ENCODE peak calls at places on chromosomes 13 and 19, in ten cellular contexts. One of them, this sample, is unnamed.

GRCh38 chr13:105920375-105920774 is 615.1 kb downstream of the EFNB2 start:
- DNase-seq in lower leg skin: no peak
- DNase-seq in ascending aorta: no peak
- DNase-seq in tibial nerve: no peak
- DNase-seq in AG04450: no peak
- DNase-seq in heart right ventricle: no peak
- DNase-seq in mammary epithelial cell: peak
- DNase-seq in stomach: no peak
- DNase-seq in BJ: no peak
- DNase-seq in neural progenitor cell: peak
- DNase-seq in this sample: no peak

GRCh38 chr13:19329365-19329764 is 147.7 kb upstream of the TUBA3C start:
- DNase-seq in heart right ventricle: no peak
- DNase-seq in tibial nerve: no peak
- DNase-seq in neural progenitor cell: no peak
- DNase-seq in stomach: no peak
- DNase-seq in ascending aorta: no peak
- DNase-seq in lower leg skin: no peak
- DNase-seq in AG04450: no peak
- DNase-seq in mammary epithelial cell: no peak
- DNase-seq in BJ: no peak
- DNase-seq in this sample: no peak

GRCh38 chr13:21086929-21087328 is 25.5 kb upstream of the LATS2 start:
- DNase-seq in heart right ventricle: no peak
- DNase-seq in neural progenitor cell: no peak
- DNase-seq in mammary epithelial cell: no peak
- DNase-seq in tibial nerve: no peak
- DNase-seq in stomach: no peak
- DNase-seq in BJ: no peak
- DNase-seq in ascending aorta: no peak
- DNase-seq in AG04450: no peak
- DNase-seq in lower leg skin: no peak
- DNase-seq in this sample: no peak

GRCh38 chr13:30751183-30751933 is 16.0 kb downstream of the ALOX5AP start:
- DNase-seq in tibial nerve: no peak
- DNase-seq in neural progenitor cell: no peak
- DNase-seq in lower leg skin: no peak
- DNase-seq in mammary epithelial cell: no peak
- DNase-seq in stomach: no peak
- DNase-seq in AG04450: no peak
- DNase-seq in ascending aorta: no peak
- DNase-seq in heart right ventricle: no peak
- DNase-seq in BJ: no peak
- DNase-seq in this sample: no peak

GRCh38 chr19:51830263-51830662 is 35.3 kb downstream of the FPR3 start:
- DNase-seq in lower leg skin: no peak
- DNase-seq in neural progenitor cell: no peak
- DNase-seq in mammary epithelial cell: peak
- DNase-seq in tibial nerve: no peak
- DNase-seq in stomach: no peak
- DNase-seq in heart right ventricle: no peak
- DNase-seq in ascending aorta: no peak
- DNase-seq in BJ: no peak
- DNase-seq in AG04450: no peak
- DNase-seq in this sample: no peak

GRCh38 chr13:21289475-21289874 is 113.0 kb downstream of the MRPL57 start:
- DNase-seq in tibial nerve: no peak
- DNase-seq in heart right ventricle: no peak
- DNase-seq in AG04450: no peak
- DNase-seq in mammary epithelial cell: no peak
- DNase-seq in BJ: no peak
- DNase-seq in ascending aorta: no peak
- DNase-seq in neural progenitor cell: no peak
- DNase-seq in stomach: no peak
- DNase-seq in lower leg skin: no peak
- DNase-seq in this sample: no peak

GRCh38 chr19:45524575-45525129 is 17.4 kb downstream of the VASP start:
- DNase-seq in BJ: no peak
- DNase-seq in lower leg skin: no peak
- DNase-seq in heart right ventricle: peak
- DNase-seq in stomach: no peak
- DNase-seq in AG04450: no peak
- DNase-seq in neural progenitor cell: no peak
- DNase-seq in mammary epithelial cell: no peak
- DNase-seq in ascending aorta: no peak
- DNase-seq in tibial nerve: no peak
- DNase-seq in this sample: no peak

GRCh38 chr13:95588134-95588533 is 35.6 kb downstream of the CLDN10 start:
- DNase-seq in ascending aorta: no peak
- DNase-seq in heart right ventricle: no peak
- DNase-seq in stomach: no peak
- DNase-seq in mammary epithelial cell: peak
- DNase-seq in BJ: no peak
- DNase-seq in neural progenitor cell: no peak
- DNase-seq in AG04450: no peak
- DNase-seq in tibial nerve: no peak
- DNase-seq in lower leg skin: no peak
- DNase-seq in this sample: no peak

GRCh38 chr19:33373701-33374405 is at the start of gene CEBPG:
- DNase-seq in AG04450: no peak
- DNase-seq in neural progenitor cell: peak
- DNase-seq in ascending aorta: no peak
- DNase-seq in lower leg skin: no peak
- DNase-seq in heart right ventricle: peak
- DNase-seq in BJ: no peak
- DNase-seq in stomach: peak
- DNase-seq in mammary epithelial cell: peak
- DNase-seq in tibial nerve: no peak
- DNase-seq in this sample: no peak

GRCh38 chr19:38557205-38557799 is 60.5 kb downstream of the MAP4K1 start:
- DNase-seq in tibial nerve: no peak
- DNase-seq in ascending aorta: no peak
- DNase-seq in BJ: no peak
- DNase-seq in AG04450: no peak
- DNase-seq in lower leg skin: no peak
- DNase-seq in stomach: peak
- DNase-seq in heart right ventricle: no peak
- DNase-seq in neural progenitor cell: no peak
- DNase-seq in mammary epithelial cell: no peak
- DNase-seq in this sample: no peak

GRCh38 chr13:37905736-37906135 is 36.2 kb upstream of the TRPC4 start:
- DNase-seq in tibial nerve: no peak
- DNase-seq in ascending aorta: no peak
- DNase-seq in neural progenitor cell: no peak
- DNase-seq in heart right ventricle: no peak
- DNase-seq in AG04450: no peak
- DNase-seq in BJ: no peak
- DNase-seq in stomach: no peak
- DNase-seq in mammary epithelial cell: no peak
- DNase-seq in lower leg skin: no peak
- DNase-seq in this sample: no peak

GRCh38 chr13:47962237-47962636 is 38.8 kb downstream of the SUCLA2 start:
- DNase-seq in mammary epithelial cell: no peak
- DNase-seq in lower leg skin: no peak
- DNase-seq in BJ: no peak
- DNase-seq in heart right ventricle: no peak
- DNase-seq in neural progenitor cell: no peak
- DNase-seq in ascending aorta: no peak
- DNase-seq in stomach: no peak
- DNase-seq in tibial nerve: no peak
- DNase-seq in AG04450: no peak
- DNase-seq in this sample: no peak

GRCh38 chr13:47959468-47960088 is 41.5 kb downstream of the SUCLA2 start:
- DNase-seq in AG04450: no peak
- DNase-seq in mammary epithelial cell: peak
- DNase-seq in stomach: no peak
- DNase-seq in ascending aorta: no peak
- DNase-seq in heart right ventricle: no peak
- DNase-seq in BJ: no peak
- DNase-seq in lower leg skin: no peak
- DNase-seq in neural progenitor cell: no peak
- DNase-seq in tibial nerve: no peak
- DNase-seq in this sample: no peak

GRCh38 chr13:47964863-47965262 is 36.2 kb downstream of the SUCLA2 start:
- DNase-seq in BJ: no peak
- DNase-seq in ascending aorta: no peak
- DNase-seq in mammary epithelial cell: no peak
- DNase-seq in heart right ventricle: no peak
- DNase-seq in tibial nerve: no peak
- DNase-seq in stomach: no peak
- DNase-seq in AG04450: no peak
- DNase-seq in neural progenitor cell: no peak
- DNase-seq in lower leg skin: no peak
- DNase-seq in this sample: no peak
- H3K4me3 ChIP-seq in BJ: no peak
- H3K4me3 ChIP-seq in ascending aorta: no peak
- H3K4me3 ChIP-seq in mammary epithelial cell: no peak
- H3K4me3 ChIP-seq in heart right ventricle: no peak
- H3K4me3 ChIP-seq in tibial nerve: no peak
- H3K4me3 ChIP-seq in stomach: no peak
- H3K4me3 ChIP-seq in AG04450: no peak
- H3K4me3 ChIP-seq in neural progenitor cell: no peak
- H3K4me3 ChIP-seq in lower leg skin: no peak
- H3K4me3 ChIP-seq in this sample: no peak

DNA sequence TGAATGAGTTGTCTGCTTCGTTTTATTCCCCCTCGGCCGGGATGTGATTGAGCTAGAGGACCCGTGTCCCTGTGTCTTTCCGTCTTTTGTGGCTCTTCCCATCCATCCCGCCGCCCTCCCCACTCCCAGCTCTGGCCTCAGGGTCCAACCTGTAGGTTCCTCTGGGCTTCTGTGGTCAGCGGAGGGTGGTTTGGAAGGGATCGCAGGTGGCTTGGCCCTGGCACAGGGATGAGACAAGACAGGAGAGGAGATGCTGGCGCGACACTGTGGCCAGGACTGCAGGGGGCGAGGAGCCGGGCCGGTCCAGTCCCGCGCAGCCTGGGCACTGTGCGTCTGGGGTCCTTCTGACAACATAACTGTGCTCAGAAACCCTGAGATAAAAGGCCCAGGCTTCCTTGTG is 2.0 kb downstream of the EVI5L start:
- DNase-seq in ascending aorta: no peak
- DNase-seq in BJ: no peak
- DNase-seq in tibial nerve: no peak
- DNase-seq in heart right ventricle: no peak
- DNase-seq in mammary epithelial cell: no peak
- DNase-seq in lower leg skin: no peak
- DNase-seq in AG04450: no peak
- DNase-seq in neural progenitor cell: no peak
- DNase-seq in stomach: no peak
- DNase-seq in this sample: no peak
- H3K4me3 ChIP-seq in ascending aorta: no peak
- H3K4me3 ChIP-seq in BJ: no peak
- H3K4me3 ChIP-seq in tibial nerve: no peak
- H3K4me3 ChIP-seq in heart right ventricle: no peak
- H3K4me3 ChIP-seq in mammary epithelial cell: no peak
- H3K4me3 ChIP-seq in lower leg skin: no peak
- H3K4me3 ChIP-seq in AG04450: no peak
- H3K4me3 ChIP-seq in neural progenitor cell: no peak
- H3K4me3 ChIP-seq in stomach: no peak
- H3K4me3 ChIP-seq in this sample: no peak

DNA sequence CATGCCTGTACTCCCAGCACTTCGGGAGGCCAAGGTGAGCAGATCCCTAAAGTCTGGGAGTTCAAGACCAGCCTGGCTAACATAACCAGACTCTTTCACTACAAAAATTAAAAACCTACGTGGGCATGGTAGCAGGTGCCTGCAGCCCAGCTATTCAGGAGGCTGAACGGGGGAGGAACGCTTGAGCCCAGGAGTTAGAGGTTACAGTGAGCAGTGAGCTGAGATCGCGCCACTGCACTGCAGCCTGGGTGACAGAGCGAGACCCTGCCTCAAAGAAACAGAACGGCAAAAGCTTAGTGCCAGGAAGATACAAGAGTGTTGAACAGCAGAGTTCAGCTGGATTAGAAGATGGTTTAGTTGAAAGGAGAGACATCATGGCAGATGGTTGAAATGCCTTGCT is 24.1 kb upstream of the RNF113B start:
- DNase-seq in AG04450: no peak
- DNase-seq in ascending aorta: no peak
- DNase-seq in tibial nerve: no peak
- DNase-seq in heart right ventricle: no peak
- DNase-seq in BJ: no peak
- DNase-seq in mammary epithelial cell: no peak
- DNase-seq in stomach: no peak
- DNase-seq in neural progenitor cell: no peak
- DNase-seq in lower leg skin: no peak
- DNase-seq in this sample: no peak
- H3K4me3 ChIP-seq in AG04450: no peak
- H3K4me3 ChIP-seq in ascending aorta: no peak
- H3K4me3 ChIP-seq in tibial nerve: no peak
- H3K4me3 ChIP-seq in heart right ventricle: no peak
- H3K4me3 ChIP-seq in BJ: no peak
- H3K4me3 ChIP-seq in mammary epithelial cell: no peak
- H3K4me3 ChIP-seq in stomach: no peak
- H3K4me3 ChIP-seq in neural progenitor cell: no peak
- H3K4me3 ChIP-seq in lower leg skin: no peak
- H3K4me3 ChIP-seq in this sample: no peak

DNA sequence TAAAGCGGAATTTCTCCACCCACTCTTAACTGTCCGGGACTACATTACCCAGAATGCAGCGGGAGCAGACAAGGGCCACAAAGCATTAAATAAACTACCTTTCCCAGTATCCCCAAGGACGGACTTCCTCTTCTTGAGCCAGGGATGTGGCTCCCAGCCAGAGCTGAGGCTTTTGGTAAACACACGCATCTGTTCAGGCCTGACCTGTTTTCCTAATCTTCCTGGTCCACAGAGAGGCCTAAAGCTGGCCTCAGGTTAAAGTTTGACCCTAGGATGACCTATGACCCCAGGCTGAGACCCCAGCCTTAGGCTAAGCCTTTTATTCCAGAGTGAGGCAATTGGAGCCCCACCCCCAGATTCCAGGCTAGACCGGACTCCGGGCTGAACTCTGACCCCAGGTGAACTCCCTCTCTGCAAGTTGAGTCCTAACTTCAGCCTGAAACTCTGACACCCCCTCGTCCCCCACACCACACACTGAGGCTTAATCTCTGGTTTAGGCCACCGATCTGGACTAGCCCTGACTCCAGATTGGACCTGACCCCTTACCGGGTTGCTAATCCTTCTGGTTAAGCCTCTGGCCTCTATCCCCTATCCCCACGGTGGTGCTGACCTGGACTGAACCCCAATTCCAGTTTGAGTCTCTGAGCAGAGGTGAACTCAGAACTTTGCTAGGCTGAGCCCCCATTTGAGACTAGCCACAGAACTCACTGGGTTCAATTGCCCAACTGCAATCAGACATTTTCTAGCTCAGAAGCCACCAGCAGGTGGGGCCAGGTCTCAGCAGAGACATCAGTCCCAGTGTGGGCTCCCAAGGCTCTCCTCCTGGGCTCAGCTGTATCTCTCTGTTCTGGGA is 719 bp upstream of the GPR108 start:
- DNase-seq in heart right ventricle: peak
- DNase-seq in ascending aorta: peak
- DNase-seq in tibial nerve: peak
- DNase-seq in BJ: no peak
- DNase-seq in neural progenitor cell: peak
- DNase-seq in AG04450: peak
- DNase-seq in mammary epithelial cell: peak
- DNase-seq in stomach: peak
- DNase-seq in lower leg skin: peak
- DNase-seq in this sample: no peak
- H3K4me3 ChIP-seq in heart right ventricle: peak
- H3K4me3 ChIP-seq in ascending aorta: peak
- H3K4me3 ChIP-seq in tibial nerve: peak
- H3K4me3 ChIP-seq in BJ: no peak
- H3K4me3 ChIP-seq in neural progenitor cell: peak
- H3K4me3 ChIP-seq in AG04450: no peak
- H3K4me3 ChIP-seq in mammary epithelial cell: no peak
- H3K4me3 ChIP-seq in stomach: peak
- H3K4me3 ChIP-seq in lower leg skin: no peak
- H3K4me3 ChIP-seq in this sample: peak